ENCODE peak calls at places on chromosomes 13 and 19, in seven cellular contexts. U, Q, D, N, H, T and M are unnamed samples.

GRCh38 chr13:32023698-32024097 is 7.9 kb upstream of the FRY start:
- DNase-seq in U (no peak), Q (no peak), D (no peak), N (peak), H (no peak), T (no peak), M (no peak)

GRCh38 chr19:7831452-7831851 is 1.4 kb downstream of the EVI5L start:
- DNase-seq in U (no peak), Q (peak), D (no peak), N (peak), H (peak), T (no peak), M (no peak)

GRCh38 chr13:21812192-21812626 is 141.3 kb downstream of the FGF9 start:
- DNase-seq in U (peak), Q (peak), D (no peak), N (no peak), H (no peak), T (no peak), M (no peak)

GRCh38 chr13:50989476-50989875 is 79.9 kb downstream of the RNASEH2B start:
- DNase-seq in U (no peak), Q (no peak), D (no peak), N (peak), H (peak), T (no peak), M (no peak)

GRCh38 chr13:24381539-24382265 is 72.3 kb downstream of the C1QTNF9 start:
- DNase-seq in U (no peak), Q (no peak), D (no peak), N (peak), H (no peak), T (no peak), M (no peak)

GRCh38 chr19:55703790-55704215 is 28.8 kb downstream of the EPN1 start:
- DNase-seq in U (no peak), Q (no peak), D (no peak), N (peak), H (peak), T (peak), M (no peak)

GRCh38 chr13:108797354-108797753 is 167.9 kb downstream of the MYO16 start:
- DNase-seq in U (no peak), Q (no peak), D (no peak), N (no peak), H (no peak), T (no peak), M (no peak)

GRCh38 chr13:71751074-71751473 is 115.9 kb downstream of the DACH1 start:
- DNase-seq in U (no peak), Q (peak), D (no peak), N (peak), H (no peak), T (no peak), M (no peak)

GRCh38 chr19:51796195-51796679 is 1.3 kb downstream of the FPR3 start:
- DNase-seq in U (no peak), Q (no peak), D (no peak), N (no peak), H (no peak), T (no peak), M (no peak)

GRCh38 chr13:107765724-107766436 is 449.5 kb downstream of the LIG4 start:
- DNase-seq in U (no peak), Q (no peak), D (no peak), N (no peak), H (no peak), T (no peak), M (no peak)

GRCh38 chr13:41154042-41154441 is 21.4 kb upstream of the KBTBD6 start:
- DNase-seq in U (no peak), Q (no peak), D (no peak), N (no peak), H (no peak), T (no peak), M (no peak)

GRCh38 chr13:74070513-74070912 is 63.7 kb downstream of the KLF12 start:
- DNase-seq in U (no peak), Q (no peak), D (no peak), N (no peak), H (no peak), T (no peak), M (no peak)

GRCh38 chr13:76386316-76386715 is 499.9 kb downstream of the KCTD12 start:
- DNase-seq in U (no peak), Q (no peak), D (no peak), N (no peak), H (no peak), T (no peak), M (no peak)

GRCh38 chr13:23159205-23159586 is 21.6 kb upstream of the SGCG start:
- DNase-seq in U (no peak), Q (peak), D (no peak), N (peak), H (peak), T (no peak), M (no peak)

GRCh38 chr13:33299626-33300025 is 14.1 kb upstream of the STARD13 start:
- DNase-seq in U (no peak), Q (peak), D (no peak), N (no peak), H (no peak), T (no peak), M (no peak)

GRCh38 chr19:10290876-10291553 is 1.3 kb downstream of the ICAM5 start:
- DNase-seq in U (peak), Q (no peak), D (peak), N (peak), H (peak), T (peak), M (no peak)

GRCh38 chr13:112184261-112184660 is 117.3 kb downstream of the SOX1 start:
- DNase-seq in U (no peak), Q (no peak), D (no peak), N (no peak), H (no peak), T (peak), M (no peak)

GRCh38 chr13:48000559-48001126 is 430 bp downstream of the SUCLA2 start:
- DNase-seq in U (no peak), Q (no peak), D (no peak), N (peak), H (peak), T (no peak), M (no peak)

GRCh38 chr19:46932346-46932745 is 71.5 kb downstream of the ARHGAP35 start:
- DNase-seq in U (no peak), Q (peak), D (no peak), N (peak), H (no peak), T (peak), M (no peak)

GRCh38 chr19:40465025-40465780 is at the start of gene BLVRB:
- DNase-seq in U (peak), Q (peak), D (no peak), N (peak), H (no peak), T (no peak), M (no peak)

GRCh38 chr19:1592755-1593628 is at the start of gene MBD3:
- DNase-seq in U (peak), Q (peak), D (peak), N (peak), H (peak), T (peak), M (peak)

GRCh38 chr13:43830481-43830873 is 43.7 kb upstream of the ENOX1 start:
- DNase-seq in U (no peak), Q (peak), D (no peak), N (peak), H (no peak), T (no peak), M (no peak)

GRCh38 chr13:107480130-107480529 is 735.2 kb downstream of the LIG4 start:
- DNase-seq in U (no peak), Q (peak), D (no peak), N (no peak), H (no peak), T (no peak), M (no peak)

GRCh38 chr13:113964251-113964995 is 9.5 kb downstream of the C13orf46 start:
- DNase-seq in U (no peak), Q (no peak), D (no peak), N (no peak), H (no peak), T (no peak), M (no peak)

GRCh38 chr19:19661675-19662251 is 1.7 kb downstream of the ATP13A1 start:
- DNase-seq in U (no peak), Q (no peak), D (no peak), N (no peak), H (peak), T (no peak), M (no peak)

GRCh38 chr13:101893021-101893420 is 440.5 kb downstream of the ITGBL1 start:
- DNase-seq in U (no peak), Q (peak), D (no peak), N (no peak), H (no peak), T (no peak), M (no peak)